ENCODE peak calls at places on chromosomes 16 and 17, in six cellular contexts. O is cardiac muscle cell, M is right atrium auricular region, R is IMR-90, W is tibial artery, X is ovary. V is an unnamed sample. For H3K4me1, the result is how much of the 10 kb centered on the place peaks cover.

GRCh38 chr16:19524866-19525723 is 1.4 kb downstream of the CCP110 start:
- DNase-seq in R (peak), X (no peak), W (no peak), M (no peak), O (no peak), V (no peak)

GRCh38 chr17:77526728-77527355 is 386.1 kb downstream of the SEC14L1 start:
- DNase-seq in M (no peak), W (peak), R (no peak), X (no peak), O (no peak), V (no peak)

GRCh38 chr17:66432558-66432957 is 130.1 kb downstream of the PRKCA start:
- DNase-seq in R (no peak), O (no peak), X (no peak), M (no peak), W (no peak), V (no peak)

GRCh38 chr16:27853101-27853500 is 210.4 kb downstream of the GSG1L start:
- DNase-seq in M (no peak), O (no peak), R (no peak), W (peak), X (no peak), V (no peak)

GRCh38 chr17:47064684-47065083 is 85.6 kb upstream of the RPRML start:
- DNase-seq in O (no peak), X (no peak), M (no peak), W (no peak), R (no peak), V (no peak)

GRCh38 chr17:21247859-21248258 is 5.4 kb downstream of the NATD1 start:
- DNase-seq in X (no peak), R (no peak), W (no peak), O (no peak), M (no peak), V (no peak)

GRCh38 chr17:37447641-37448040 is 41.0 kb downstream of the TADA2A start:
- DNase-seq in O (no peak), R (peak), X (no peak), M (no peak), W (no peak), V (no peak)

GRCh38 chr17:70181866-70182265 is 12.5 kb downstream of the KCNJ2 start:
- DNase-seq in O (no peak), X (no peak), M (no peak), R (peak), W (no peak), V (no peak)

GRCh38 chr16:59296002-59296401 is 561.9 kb upstream of the GOT2 start:
- DNase-seq in M (no peak), O (no peak), R (no peak), W (no peak), X (no peak), V (no peak)

GRCh38 chr17:63930951-63931575 is 1.1 kb downstream of the CD79B start:
- DNase-seq in X (peak), O (peak), W (peak), M (peak), R (no peak), V (no peak)

GRCh38 chr16:6864244-6864643 is 468.4 kb upstream of the RBFOX1 start:
- DNase-seq in W (no peak), O (no peak), X (no peak), R (no peak), M (no peak), V (no peak)

GRCh38 chr16:85545227-85545818 is 67.8 kb upstream of the GSE1 start:
- DNase-seq in X (no peak), R (no peak), W (no peak), O (no peak), M (no peak), V (no peak)

GRCh38 chr16:85424260-85425060 is 188.7 kb upstream of the GSE1 start:
- DNase-seq in O (no peak), R (no peak), W (no peak), X (peak), M (no peak), V (no peak)

GRCh38 chr16:19114359-19115147 is 789 bp downstream of the ITPRIPL2 start:
- DNase-seq in W (peak), O (peak), M (peak), X (peak), R (peak), V (no peak)

GRCh38 chr17:68204736-68205135 is 43.1 kb upstream of the AMZ2 start:
- DNase-seq in W (no peak), M (no peak), R (no peak), O (no peak), X (no peak), V (peak)

GRCh38 chr16:48622456-48623303 is 12.7 kb upstream of the N4BP1 start:
- DNase-seq in O (no peak), X (no peak), W (no peak), R (no peak), M (peak), V (no peak)

GRCh38 chr16:88681709-88682451 is 4.4 kb downstream of the SNAI3 start:
- DNase-seq in R (peak), X (no peak), O (peak), M (peak), W (no peak), V (no peak)

GRCh38 chr16:30948087-30948955 is 547 bp upstream of the ORAI3 start:
- DNase-seq in O (peak), X (peak), R (peak), M (peak), W (peak), V (no peak)

GRCh38 chr16:51152691-51153261 is 1.7 kb upstream of the SALL1 start:
- DNase-seq in O (no peak), X (no peak), M (no peak), W (no peak), R (peak), V (no peak)

GRCh38 chr17:7014995-7015586 is 2.7 kb downstream of the RNASEK start:
- DNase-seq in O (peak), X (peak), R (peak), M (no peak), W (peak), V (no peak)

GRCh38 chr16:27920391-27920891 is 143.1 kb downstream of the GSG1L start:
- DNase-seq in O (peak), R (no peak), W (no peak), M (no peak), X (no peak), V (no peak)

GRCh38 chr17:45342306-45342705 is 25.5 kb upstream of the MAP3K14 start:
- DNase-seq in R (no peak), O (no peak), M (no peak), X (no peak), W (peak), V (peak)

GRCh38 chr17:58492238-58493121 is 4.3 kb upstream of the HSF5 start:
- DNase-seq in O (no peak), X (no peak), R (no peak), M (no peak), W (no peak), V (no peak)

GRCh38 chr17:55661359-55661758 is 61.3 kb downstream of the TMEM100 start:
- DNase-seq in M (no peak), W (no peak), R (no peak), X (no peak), O (no peak), V (no peak)

GRCh38 chr17:79070266-79070880 is 4.3 kb upstream of the ENGASE start:
- DNase-seq in X (no peak), O (no peak), R (no peak), W (no peak), M (no peak), V (no peak)

GRCh38 chr17:79064026-79064425 is 10.6 kb upstream of the ENGASE start:
- DNase-seq in R (no peak), X (no peak), O (no peak), M (no peak), W (peak), V (no peak)

GRCh38 chr17:79071161-79071560 is 3.5 kb upstream of the ENGASE start:
- DNase-seq in O (no peak), R (no peak), M (no peak), W (no peak), X (no peak), V (no peak)

GRCh38 chr17:79065105-79065670 is 9.4 kb upstream of the ENGASE start:
- DNase-seq in R (peak), O (peak), X (peak), M (no peak), W (no peak), V (no peak)

GRCh38 chr17:79066963-79067362 is 7.7 kb upstream of the ENGASE start:
- DNase-seq in M (no peak), X (no peak), O (no peak), R (no peak), W (no peak), V (no peak)
- H3K4me1 ChIP-seq in M (under half), X (under half), O (under half), R (under half), W (under half), V (under half)

GRCh38 chr17:40916366-40916765 is 21.1 kb downstream of the KRT23 start:
- DNase-seq in M (no peak), W (no peak), O (no peak), X (no peak), R (no peak), V (no peak)
- H3K4me3 ChIP-seq in M (no peak), W (no peak), O (no peak), X (no peak), R (no peak), V (no peak)

GRCh38 chr16:11698271-11698689 is 30.0 kb downstream of the SNN start:
- DNase-seq in W (no peak), O (no peak), R (peak), X (no peak), M (peak), V (no peak)
- TF ChIP-seq CTCF in W (no peak), O (no peak), R (peak), X (no peak), M (no peak), V (no peak)

GRCh38 chr17:40538936-40539705 is 26.2 kb downstream of the CCR7 start:
- DNase-seq in O (no peak), W (no peak), M (no peak), R (no peak), X (no peak), V (no peak)

GRCh38 chr17:40540448-40540847 is 24.8 kb downstream of the CCR7 start:
- DNase-seq in R (no peak), O (no peak), X (peak), W (peak), M (no peak), V (no peak)

GRCh38 chr17:40541060-40541872 is 24.0 kb downstream of the CCR7 start:
- DNase-seq in O (no peak), W (peak), X (peak), M (no peak), R (no peak), V (no peak)

GRCh38 chr17:40538019-40538935 is 27.0 kb downstream of the CCR7 start:
- DNase-seq in R (peak), W (peak), O (no peak), M (no peak), X (no peak), V (no peak)

GRCh38 chr17:40539711-40540411 is 25.4 kb downstream of the CCR7 start:
- DNase-seq in O (no peak), W (no peak), R (no peak), M (no peak), X (no peak), V (no peak)
- H3K4me1 ChIP-seq in O (under half), W (half or more), R (under half), M (under half), X (under half), V (half or more)

GRCh38 chr17:81329927-81330883 is 35.1 kb upstream of the SLC38A10 start:
- DNase-seq in O (no peak), W (no peak), M (no peak), X (no peak), R (no peak), V (no peak)
- H3K4me3 ChIP-seq in O (no peak), W (no peak), M (no peak), X (no peak), R (no peak), V (no peak)

V was measured in vagina.